ENCODE peak calls at places on chromosome 10, in four cellular contexts. M is thoracic aorta, C is fibroblast of villous mesenchyme, X is coronary artery. S is an unnamed sample.

GRCh38 chr10:23695825-23696420 is 257.0 kb downstream of the OTUD1 start:
- DNase-seq in M (no peak), C (no peak), X (no peak), S (no peak)

GRCh38 chr10:33196710-33197406 is 137.6 kb downstream of the NRP1 start:
- DNase-seq in M (no peak), C (peak), X (no peak), S (no peak)

GRCh38 chr10:110137142-110137545 is 70.3 kb upstream of the MXI1 start:
- DNase-seq in M (no peak), C (peak), X (no peak), S (no peak)

GRCh38 chr10:89503633-89504345 is 31.6 kb downstream of the SLC16A12 start:
- DNase-seq in M (no peak), C (peak), X (no peak), S (no peak)

GRCh38 chr10:116073451-116073850 is 199.6 kb downstream of the GFRA1 start:
- DNase-seq in M (no peak), C (no peak), X (no peak), S (no peak)

GRCh38 chr10:125684583-125684982 is 1.6 kb upstream of the TEX36 start:
- DNase-seq in M (no peak), C (no peak), X (no peak), S (no peak)

GRCh38 chr10:61244261-61244775 is 208.9 kb downstream of the TMEM26 start:
- DNase-seq in M (no peak), C (no peak), X (no peak), S (no peak)

GRCh38 chr10:69406302-69406811 is 10.4 kb downstream of the TACR2 start:
- DNase-seq in M (no peak), C (no peak), X (peak), S (no peak)

GRCh38 chr10:47165711-47166404 is 134.1 kb upstream of the GDF10 start:
- DNase-seq in M (no peak), C (peak), X (no peak), S (peak)

GRCh38 chr10:36141786-36142560 is 499.9 kb upstream of the FZD8 start:
- DNase-seq in M (no peak), C (no peak), X (no peak), S (no peak)

GRCh38 chr10:32072025-32072787 is 16.0 kb upstream of the KIF5B start:
- DNase-seq in M (no peak), C (no peak), X (no peak), S (no peak)

GRCh38 chr10:86079088-86079487 is 287.5 kb downstream of the GRID1 start:
- DNase-seq in M (no peak), C (no peak), X (peak), S (no peak)

GRCh38 chr10:101227765-101228681 is 1.2 kb downstream of the LBX1 start:
- DNase-seq in M (no peak), C (no peak), X (no peak), S (no peak)

GRCh38 chr10:97564776-97565175 is 7.8 kb upstream of the ANKRD2 start:
- DNase-seq in M (no peak), C (no peak), X (no peak), S (no peak)

GRCh38 chr10:104309980-104310978 is 28.0 kb downstream of the ITPRIP start:
- DNase-seq in M (peak), C (peak), X (peak), S (peak)

GRCh38 chr10:35650894-35651293 is 8.8 kb upstream of the FZD8 start:
- DNase-seq in M (no peak), C (no peak), X (no peak), S (no peak)

GRCh38 chr10:15426115-15426514 is 55.0 kb upstream of the FAM171A1 start:
- DNase-seq in M (no peak), C (no peak), X (no peak), S (no peak)

GRCh38 chr10:89118091-89118490 is 89.0 kb downstream of the CH25H start:
- DNase-seq in M (no peak), C (peak), X (no peak), S (no peak)

GRCh38 chr10:118017850-118018249 is 28.9 kb downstream of the RAB11FIP2 start:
- DNase-seq in M (no peak), C (no peak), X (no peak), S (no peak)

GRCh38 chr10:96370575-96371157 is 11.9 kb upstream of the OPALIN start:
- DNase-seq in M (no peak), C (peak), X (peak), S (peak)

GRCh38 chr10:132575320-132576201 is 38.0 kb downstream of the INPP5A start:
- DNase-seq in M (no peak), C (peak), X (no peak), S (no peak)

GRCh38 chr10:117133273-117134083 is 4.6 kb downstream of the VAX1 start:
- DNase-seq in M (no peak), C (no peak), X (no peak), S (no peak)

GRCh38 chr10:109737626-109738025 is 185.7 kb downstream of the XPNPEP1 start:
- DNase-seq in M (no peak), C (peak), X (no peak), S (no peak)

GRCh38 chr10:43125881-43126731 is 12.1 kb upstream of the CSGALNACT2 start:
- DNase-seq in M (no peak), C (no peak), X (peak), S (no peak)

GRCh38 chr10:28530751-28531150 is 2.2 kb upstream of the WAC start:
- DNase-seq in M (no peak), C (no peak), X (no peak), S (no peak)

GRCh38 chr10:27512548-27512947 is 8.4 kb downstream of the RAB18 start:
- DNase-seq in M (no peak), C (no peak), X (no peak), S (no peak)

GRCh38 chr10:88004451-88004850 is 141.0 kb downstream of the PTEN start:
- DNase-seq in M (no peak), C (peak), X (no peak), S (no peak)

GRCh38 chr10:122490786-122491680 is 29.7 kb downstream of the HTRA1 start:
- DNase-seq in M (no peak), C (no peak), X (no peak), S (no peak)

GRCh38 chr10:57096044-57096443 is 735.0 kb upstream of the ZWINT start:
- DNase-seq in M (no peak), C (no peak), X (no peak), S (no peak)

GRCh38 chr10:99430116-99430450 is 341 bp downstream of the GOT1 start:
- DNase-seq in M (no peak), C (no peak), X (no peak), S (no peak)

GRCh38 chr10:11148131-11148530 is 130.5 kb downstream of the CELF2 start:
- DNase-seq in M (no peak), C (no peak), X (no peak), S (no peak)

GRCh38 chr10:132212816-132213215 is 26.1 kb downstream of the DPYSL4 start:
- DNase-seq in M (no peak), C (no peak), X (no peak), S (no peak)

GRCh38 chr10:112956631-112957350 is 6.7 kb downstream of the TCF7L2 start:
- DNase-seq in M (no peak), C (peak), X (no peak), S (no peak)

GRCh38 chr10:33263453-33263852 is 71.0 kb downstream of the NRP1 start:
- DNase-seq in M (no peak), C (peak), X (no peak), S (no peak)

GRCh38 chr10:86170255-86171153 is 196.1 kb downstream of the GRID1 start:
- DNase-seq in M (no peak), C (no peak), X (no peak), S (peak)

GRCh38 chr10:62195675-62195926 is 73.0 kb downstream of the RTKN2 start:
- DNase-seq in M (no peak), C (no peak), X (no peak), S (no peak)

GRCh38 chr10:21166557-21167287 is 269.6 kb upstream of the NEBL start:
- DNase-seq in M (no peak), C (no peak), X (no peak), S (no peak)

GRCh38 chr10:87560495-87561222 is 56.0 kb downstream of the MINPP1 start:
- DNase-seq in M (no peak), C (no peak), X (no peak), S (no peak)

S was measured in mesenteric fat pad.